ENCODE peak calls at places on chromosome 7, in six cellular contexts. B is GM23248, Z is SK-N-SH, M is PC-3, W is MM.1S, N is HCT116. X is an unnamed sample.

GRCh38 chr7:121447191-121447920 is 51.2 kb upstream of the FAM3C start:
- DNase-seq in M (no peak), N (no peak), W (no peak), Z (no peak), B (peak; percentile 7), X (no peak)

GRCh38 chr7:31059551-31059950 is 7.4 kb downstream of the ADCYAP1R1 start:
- DNase-seq in M (no peak), B (no peak), Z (peak; percentile 52), W (no peak), N (no peak), X (peak; percentile 77)

GRCh38 chr7:122919643-122920181 is 33.5 kb upstream of the CADPS2 start:
- DNase-seq in N (no peak), B (no peak), W (no peak), Z (no peak), M (peak; percentile 63), X (no peak)

GRCh38 chr7:84524714-84525694 is 330.4 kb upstream of the SEMA3A start:
- DNase-seq in Z (no peak), N (no peak), M (peak; percentile 46), B (peak; percentile 85), W (no peak), X (no peak)

GRCh38 chr7:83921798-83922607 is 272.6 kb downstream of the SEMA3A start:
- DNase-seq in W (no peak), M (no peak), B (peak; percentile 73), Z (peak; percentile 53), N (no peak), X (no peak)

GRCh38 chr7:1847260-1848001 is 177.4 kb downstream of the ELFN1 start:
- DNase-seq in W (no peak), M (no peak), B (no peak), Z (no peak), N (no peak), X (no peak)

GRCh38 chr7:19900118-19900517 is 126.7 kb upstream of the TMEM196 start:
- DNase-seq in M (peak; percentile 35), N (no peak), Z (no peak), W (no peak), B (no peak), X (no peak)

GRCh38 chr7:148182264-148182663 is 408.3 kb upstream of the C7orf33 start:
- DNase-seq in B (no peak), Z (no peak), M (no peak), N (no peak), W (no peak), X (no peak)

GRCh38 chr7:74501298-74501697 is 47.6 kb downstream of the GTF2IRD1 start:
- DNase-seq in Z (no peak), M (no peak), B (peak; percentile 6), N (no peak), W (no peak), X (no peak)

GRCh38 chr7:133770863-133771492 is 356.2 kb upstream of the LRGUK start:
- DNase-seq in B (peak; percentile 58), M (peak; percentile 60), Z (no peak), W (no peak), N (no peak), X (no peak)

GRCh38 chr7:1912472-1913289 is 242.6 kb downstream of the ELFN1 start:
- DNase-seq in N (no peak), B (no peak), Z (no peak), W (no peak), M (no peak), X (no peak)

GRCh38 chr7:106139253-106140251 is 27.4 kb upstream of the SYPL1 start:
- DNase-seq in N (no peak), W (no peak), Z (no peak), M (no peak), B (peak; percentile 79), X (no peak)

GRCh38 chr7:139738101-139738489 is 39.7 kb downstream of the HIPK2 start:
- DNase-seq in B (peak; percentile 20), M (no peak), N (no peak), Z (no peak), W (no peak), X (no peak)

GRCh38 chr7:33039257-33039904 is 23.2 kb downstream of the NT5C3A start:
- DNase-seq in W (peak; percentile 67), Z (no peak), N (no peak), M (no peak), B (peak; percentile 66), X (peak; percentile 77)

GRCh38 chr7:123995617-123996326 is 37.1 kb downstream of the TMEM229A start:
- DNase-seq in W (peak; percentile 89), M (no peak), Z (no peak), B (no peak), N (no peak), X (no peak)

GRCh38 chr7:113071465-113071864 is 15.2 kb downstream of the GPR85 start:
- DNase-seq in Z (no peak), B (peak; percentile 43), N (no peak), W (no peak), M (no peak), X (peak; percentile 68)

GRCh38 chr7:136114966-136115762 is 138.0 kb upstream of the MTPN start:
- DNase-seq in B (peak; percentile 62), W (peak; percentile 75), M (peak; percentile 72), N (peak; percentile 13), Z (peak; percentile 60), X (peak; percentile 93)

GRCh38 chr7:36153571-36154097 is 580 bp downstream of the EEPD1 start:
- DNase-seq in M (peak; percentile 15), Z (no peak), W (no peak), B (peak; percentile 33), N (no peak), X (peak; percentile 70)

GRCh38 chr7:81447351-81447952 is 322.4 kb downstream of the HGF start:
- DNase-seq in M (peak; percentile 75), N (peak; percentile 47), B (peak; percentile 71), Z (peak; percentile 50), W (peak; percentile 17), X (no peak)

GRCh38 chr7:150435390-150436073 is 14.9 kb upstream of the GIMAP8 start:
- DNase-seq in B (no peak), M (no peak), N (no peak), W (peak; percentile 98), Z (no peak), X (no peak)

GRCh38 chr7:149444260-149444659 is 16.6 kb downstream of the ZNF777 start:
- DNase-seq in N (no peak), B (no peak), W (no peak), M (no peak), Z (no peak), X (no peak)

GRCh38 chr7:138974103-138974502 is 7.1 kb downstream of the KIAA1549 start:
- DNase-seq in B (no peak), M (no peak), Z (no peak), N (no peak), W (no peak), X (no peak)

GRCh38 chr7:18087031-18087686 is 59.5 kb upstream of the PRPS1L1 start:
- DNase-seq in B (no peak), N (no peak), M (no peak), W (no peak), Z (no peak), X (no peak)

GRCh38 chr7:128791121-128791967 is 424 bp upstream of the CCDC136 start:
- DNase-seq in M (peak; percentile 57), B (peak; percentile 80), W (peak; percentile 83), Z (peak; percentile 99), N (no peak), X (peak; percentile 89)

GRCh38 chr7:108415821-108416536 is 40.3 kb downstream of the NRCAM start:
- DNase-seq in B (peak; percentile 84), W (peak; percentile 93), Z (peak; percentile 58), N (no peak), M (peak; percentile 10), X (peak; percentile 44)

DNA sequence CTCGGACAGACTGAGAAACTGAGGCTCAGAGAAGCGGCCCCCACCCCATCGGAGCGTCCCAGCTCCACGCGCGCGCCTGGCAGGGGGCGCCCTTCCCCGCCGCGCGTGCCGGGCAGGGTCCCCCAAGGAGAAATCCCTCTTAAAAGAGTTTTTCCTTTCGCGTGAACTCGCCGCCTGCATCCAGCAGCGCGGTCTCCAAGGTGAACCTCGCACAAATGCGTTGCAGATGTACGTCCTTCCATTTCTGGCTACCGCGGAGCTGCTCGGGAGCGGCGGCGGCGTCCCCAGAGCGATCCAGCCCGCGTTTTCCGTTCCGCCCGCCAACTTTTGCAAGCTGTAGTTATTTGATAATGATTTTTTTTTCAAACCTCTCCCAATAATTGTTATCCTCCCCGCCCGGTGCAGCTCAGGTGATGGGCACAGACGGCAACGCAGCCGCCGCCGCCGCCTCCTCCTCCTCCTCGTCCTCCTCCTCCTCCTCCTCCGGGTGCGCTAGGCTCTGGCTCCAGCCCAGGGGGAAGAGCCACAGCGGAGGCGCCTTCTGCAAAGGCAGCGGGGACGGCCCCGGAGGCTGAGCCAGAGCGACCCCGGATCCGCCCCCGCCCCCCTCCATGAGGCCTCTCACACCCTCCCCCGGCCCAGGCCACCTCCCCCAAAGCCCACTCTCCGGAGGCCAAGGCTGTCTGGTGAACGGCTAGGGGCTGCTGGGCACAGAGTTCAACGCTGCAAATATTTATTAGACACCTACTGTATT is 74.0 kb upstream of the CUX1 start:
- DNase-seq in Z (peak; percentile 94), W (peak; percentile 76), M (peak; percentile 49), N (no peak), B (peak; percentile 78), X (peak; percentile 71)
- H3K9ac ChIP-seq in Z (peak overlapping the region; percentile 36), W (peak overlapping the region; percentile 47), M (no peak overlapping the region), N (peak overlapping the region; percentile 61), B (no peak overlapping the region), X (peak overlapping the region; percentile 48)

GRCh38 chr7:131897790-131898165 is 341.4 kb upstream of the PODXL start:
- DNase-seq in M (no peak), N (no peak), Z (no peak), W (no peak), B (no peak), X (no peak)
- H3K9me2 ChIP-seq in M (no peaks in the 10 kb centered on the region), N (no peaks in the 10 kb centered on the region), Z (no peaks in the 10 kb centered on the region), W (no peaks in the 10 kb centered on the region), B (no peaks in the 10 kb centered on the region), X (no peaks in the 10 kb centered on the region)

GRCh38 chr7:134855467-134855866 is 76.0 kb downstream of the CALD1 start:
- DNase-seq in B (peak; percentile 35), Z (no peak), W (no peak), M (no peak), N (no peak), X (no peak)

GRCh38 chr7:134854816-134855215 is 75.4 kb downstream of the CALD1 start:
- DNase-seq in N (no peak), Z (no peak), W (no peak), M (no peak), B (peak; percentile 60), X (no peak)

GRCh38 chr7:134856692-134857091 is 77.3 kb downstream of the CALD1 start:
- DNase-seq in Z (no peak), N (no peak), M (no peak), W (no peak), B (peak; percentile 30), X (no peak)

GRCh38 chr7:134857958-134858357 is 78.5 kb downstream of the CALD1 start:
- DNase-seq in Z (no peak), W (no peak), M (no peak), N (no peak), B (no peak), X (no peak)

GRCh38 chr7:134856141-134856540 is 76.7 kb downstream of the CALD1 start:
- DNase-seq in M (no peak), Z (peak; percentile 58), N (no peak), B (peak; percentile 74), W (no peak), X (no peak)
- H3K9ac ChIP-seq in M (no peak overlapping the region), Z (no peak overlapping the region), N (no peak overlapping the region), B (peak overlapping the region; percentile 55), W (no peak overlapping the region), X (no peak overlapping the region)

GRCh38 chr7:54709283-54709682 is 49.7 kb downstream of the SEC61G start:
- DNase-seq in Z (no peak), W (no peak), N (no peak), B (no peak), M (no peak), X (no peak)

GRCh38 chr7:54711900-54712595 is 47.0 kb downstream of the SEC61G start:
- DNase-seq in W (no peak), M (no peak), Z (no peak), B (no peak), N (no peak), X (no peak)

GRCh38 chr7:54712777-54713176 is 46.2 kb downstream of the SEC61G start:
- DNase-seq in Z (no peak), W (no peak), B (no peak), M (no peak), N (no peak), X (no peak)
- H3K9me2 ChIP-seq in Z (no peaks in the 10 kb centered on the region), W (no peaks in the 10 kb centered on the region), B (no peaks in the 10 kb centered on the region), M (no peaks in the 10 kb centered on the region), N (no peaks in the 10 kb centered on the region), X (no peaks in the 10 kb centered on the region)

X was measured in Karpas-422.